ENCODE peak calls at places on chromosomes 7 and 10, in five cellular contexts. K, W, Q, Y and N are unnamed samples.

GRCh38 chr7:37489703-37490102 is 41.0 kb upstream of the ELMO1 start:
- DNase-seq in K (no peak), W (no peak), Q (peak), Y (no peak), N (no peak)

GRCh38 chr10:89185658-89186057 is 21.5 kb downstream of the CH25H start:
- DNase-seq in K (no peak), W (no peak), Q (no peak), Y (no peak), N (peak)

GRCh38 chr10:89923661-89924060 is 222.3 kb downstream of the KIF20B start:
- DNase-seq in K (no peak), W (no peak), Q (no peak), Y (no peak), N (no peak)

GRCh38 chr7:158705234-158705890 is 758 bp upstream of the NCAPG2 start:
- DNase-seq in K (no peak), W (no peak), Q (peak), Y (no peak), N (peak)

GRCh38 chr7:13742719-13743640 is 246.5 kb downstream of the ETV1 start:
- DNase-seq in K (no peak), W (peak), Q (peak), Y (peak), N (peak)

GRCh38 chr10:110005716-110006115 is 2.1 kb upstream of the ADD3 start:
- DNase-seq in K (no peak), W (no peak), Q (peak), Y (peak), N (peak)

GRCh38 chr10:77710759-77711682 is 73.4 kb upstream of the KCNMA1 start:
- DNase-seq in K (peak), W (peak), Q (peak), Y (peak), N (peak)

GRCh38 chr7:71343821-71344341 is 211.9 kb downstream of the GALNT17 start:
- DNase-seq in K (no peak), W (no peak), Q (no peak), Y (no peak), N (no peak)

GRCh38 chr10:19930936-19931859 is 115.0 kb downstream of the PLXDC2 start:
- DNase-seq in K (no peak), W (no peak), Q (peak), Y (peak), N (peak)

GRCh38 chr7:47444376-47445098 is 137.4 kb downstream of the TNS3 start:
- DNase-seq in K (no peak), W (no peak), Q (peak), Y (no peak), N (peak)

GRCh38 chr7:111132833-111133232 is 41.9 kb downstream of the LRRN3 start:
- DNase-seq in K (no peak), W (no peak), Q (no peak), Y (no peak), N (no peak)

GRCh38 chr7:29564455-29565185 is 985 bp downstream of the PRR15 start:
- DNase-seq in K (no peak), W (peak), Q (peak), Y (peak), N (peak)

GRCh38 chr7:46205478-46205877 is 284.4 kb upstream of the IGFBP3 start:
- DNase-seq in K (no peak), W (no peak), Q (no peak), Y (no peak), N (no peak)

GRCh38 chr7:102248081-102248455 is 38.6 kb upstream of the SH2B2 start:
- DNase-seq in K (no peak), W (no peak), Q (no peak), Y (no peak), N (no peak)

GRCh38 chr10:78964952-78965633 is 103.7 kb upstream of the ZMIZ1 start:
- DNase-seq in K (no peak), W (peak), Q (peak), Y (peak), N (peak)

GRCh38 chr10:105611244-105611798 is 970.2 kb downstream of the SORCS3 start:
- DNase-seq in K (no peak), W (no peak), Q (no peak), Y (no peak), N (no peak)

GRCh38 chr10:123797813-123798212 is 93.8 kb downstream of the CPXM2 start:
- DNase-seq in K (no peak), W (no peak), Q (peak), Y (no peak), N (no peak)

GRCh38 chr7:71135663-71136062 is 3.7 kb downstream of the GALNT17 start:
- DNase-seq in K (no peak), W (no peak), Q (no peak), Y (no peak), N (no peak)

GRCh38 chr7:150324366-150324961 is 1.1 kb upstream of the ACTR3C start:
- DNase-seq in K (no peak), W (no peak), Q (peak), Y (no peak), N (peak)

GRCh38 chr10:80453392-80453714 is 757 bp upstream of the TSPAN14 start:
- DNase-seq in K (no peak), W (no peak), Q (peak), Y (no peak), N (no peak)

GRCh38 chr10:49550563-49550962 is 11.6 kb upstream of the ERCC6 start:
- DNase-seq in K (no peak), W (no peak), Q (peak), Y (no peak), N (no peak)

GRCh38 chr7:65301007-65301406 is 72.6 kb upstream of the ZNF92 start:
- DNase-seq in K (no peak), W (no peak), Q (no peak), Y (no peak), N (no peak)

GRCh38 chr10:97673736-97674525 is 13.1 kb downstream of the AVPI1 start:
- DNase-seq in K (no peak), W (no peak), Q (no peak), Y (peak), N (no peak)

GRCh38 chr7:137851361-137851945 is 4.7 kb upstream of the DGKI start:
- DNase-seq in K (no peak), W (no peak), Q (no peak), Y (no peak), N (no peak)